ENCODE peak calls at places on chromosomes 13 and 19, in nine cellular contexts. One of them, this sample, is unnamed.

GRCh38 chr13:51844862-51845573 is at the start of gene TMEM272:
- DNase-seq in breast epithelium: no peak
- DNase-seq in IMR-90: peak
- DNase-seq in brain microvascular endothelial cell: peak
- DNase-seq in CD8-positive, alpha-beta T cell: peak
- DNase-seq in esophagus muscularis mucosa: no peak
- DNase-seq in pancreas: peak
- DNase-seq in uterus: peak
- DNase-seq in Peyer's patch: peak
- DNase-seq in this sample: peak

GRCh38 chr13:75666646-75667351 is 30.7 kb downstream of the LMO7 start:
- DNase-seq in breast epithelium: no peak
- DNase-seq in IMR-90: peak
- DNase-seq in brain microvascular endothelial cell: peak
- DNase-seq in CD8-positive, alpha-beta T cell: no peak
- DNase-seq in esophagus muscularis mucosa: no peak
- DNase-seq in pancreas: no peak
- DNase-seq in uterus: no peak
- DNase-seq in Peyer's patch: no peak
- DNase-seq in this sample: no peak

GRCh38 chr19:28633223-28634030 is 579.5 kb downstream of the UQCRFS1 start:
- DNase-seq in breast epithelium: no peak
- DNase-seq in IMR-90: peak
- DNase-seq in brain microvascular endothelial cell: peak
- DNase-seq in CD8-positive, alpha-beta T cell: peak
- DNase-seq in esophagus muscularis mucosa: peak
- DNase-seq in pancreas: peak
- DNase-seq in uterus: no peak
- DNase-seq in Peyer's patch: no peak
- DNase-seq in this sample: peak

GRCh38 chr19:4337906-4338440 is 654 bp downstream of the STAP2 start:
- DNase-seq in breast epithelium: no peak
- DNase-seq in IMR-90: no peak
- DNase-seq in brain microvascular endothelial cell: no peak
- DNase-seq in CD8-positive, alpha-beta T cell: no peak
- DNase-seq in esophagus muscularis mucosa: no peak
- DNase-seq in pancreas: no peak
- DNase-seq in uterus: no peak
- DNase-seq in Peyer's patch: no peak
- DNase-seq in this sample: no peak

GRCh38 chr13:51829236-51829899 is 15.6 kb downstream of the TMEM272 start:
- DNase-seq in breast epithelium: no peak
- DNase-seq in IMR-90: no peak
- DNase-seq in brain microvascular endothelial cell: no peak
- DNase-seq in CD8-positive, alpha-beta T cell: no peak
- DNase-seq in esophagus muscularis mucosa: no peak
- DNase-seq in pancreas: no peak
- DNase-seq in uterus: no peak
- DNase-seq in Peyer's patch: no peak
- DNase-seq in this sample: no peak

GRCh38 chr13:114049626-114050101 is 75.8 kb upstream of the C13orf46 start:
- DNase-seq in breast epithelium: no peak
- DNase-seq in IMR-90: no peak
- DNase-seq in brain microvascular endothelial cell: no peak
- DNase-seq in CD8-positive, alpha-beta T cell: no peak
- DNase-seq in esophagus muscularis mucosa: no peak
- DNase-seq in pancreas: no peak
- DNase-seq in uterus: no peak
- DNase-seq in Peyer's patch: no peak
- DNase-seq in this sample: no peak

GRCh38 chr19:40433391-40434216 is 7.8 kb upstream of the SERTAD1 start:
- DNase-seq in breast epithelium: peak
- DNase-seq in IMR-90: peak
- DNase-seq in brain microvascular endothelial cell: peak
- DNase-seq in CD8-positive, alpha-beta T cell: peak
- DNase-seq in esophagus muscularis mucosa: no peak
- DNase-seq in pancreas: peak
- DNase-seq in uterus: peak
- DNase-seq in Peyer's patch: peak
- DNase-seq in this sample: peak

GRCh38 chr13:70408865-70409264 is 300.6 kb upstream of the KLHL1 start:
- DNase-seq in breast epithelium: no peak
- DNase-seq in IMR-90: no peak
- DNase-seq in brain microvascular endothelial cell: no peak
- DNase-seq in CD8-positive, alpha-beta T cell: no peak
- DNase-seq in esophagus muscularis mucosa: no peak
- DNase-seq in pancreas: no peak
- DNase-seq in uterus: no peak
- DNase-seq in Peyer's patch: no peak
- DNase-seq in this sample: no peak

GRCh38 chr13:76538004-76538403 is 348.2 kb downstream of the KCTD12 start:
- DNase-seq in breast epithelium: no peak
- DNase-seq in IMR-90: no peak
- DNase-seq in brain microvascular endothelial cell: no peak
- DNase-seq in CD8-positive, alpha-beta T cell: no peak
- DNase-seq in esophagus muscularis mucosa: no peak
- DNase-seq in pancreas: no peak
- DNase-seq in uterus: no peak
- DNase-seq in Peyer's patch: no peak
- DNase-seq in this sample: no peak

GRCh38 chr19:17209126-17210036 is 5.8 kb upstream of the USE1 start:
- DNase-seq in breast epithelium: no peak
- DNase-seq in IMR-90: peak
- DNase-seq in brain microvascular endothelial cell: no peak
- DNase-seq in CD8-positive, alpha-beta T cell: no peak
- DNase-seq in esophagus muscularis mucosa: no peak
- DNase-seq in pancreas: no peak
- DNase-seq in uterus: no peak
- DNase-seq in Peyer's patch: peak
- DNase-seq in this sample: no peak

GRCh38 chr19:49084206-49085019 is 838 bp upstream of the SNRNP70 start:
- DNase-seq in breast epithelium: no peak
- DNase-seq in IMR-90: no peak
- DNase-seq in brain microvascular endothelial cell: no peak
- DNase-seq in CD8-positive, alpha-beta T cell: no peak
- DNase-seq in esophagus muscularis mucosa: no peak
- DNase-seq in pancreas: no peak
- DNase-seq in uterus: no peak
- DNase-seq in Peyer's patch: no peak
- DNase-seq in this sample: no peak

GRCh38 chr19:51124216-51124615 is 490 bp upstream of the SIGLEC9 start:
- DNase-seq in breast epithelium: no peak
- DNase-seq in IMR-90: no peak
- DNase-seq in brain microvascular endothelial cell: no peak
- DNase-seq in CD8-positive, alpha-beta T cell: no peak
- DNase-seq in esophagus muscularis mucosa: no peak
- DNase-seq in pancreas: no peak
- DNase-seq in uterus: no peak
- DNase-seq in Peyer's patch: no peak
- DNase-seq in this sample: no peak

GRCh38 chr19:34366670-34367423 is 1.9 kb downstream of the GPI start:
- DNase-seq in breast epithelium: no peak
- DNase-seq in IMR-90: peak
- DNase-seq in brain microvascular endothelial cell: peak
- DNase-seq in CD8-positive, alpha-beta T cell: no peak
- DNase-seq in esophagus muscularis mucosa: no peak
- DNase-seq in pancreas: no peak
- DNase-seq in uterus: no peak
- DNase-seq in Peyer's patch: no peak
- DNase-seq in this sample: no peak

GRCh38 chr19:58386576-58387337 is at the start of gene RPS5:
- DNase-seq in breast epithelium: peak
- DNase-seq in IMR-90: peak
- DNase-seq in brain microvascular endothelial cell: peak
- DNase-seq in CD8-positive, alpha-beta T cell: peak
- DNase-seq in esophagus muscularis mucosa: peak
- DNase-seq in pancreas: peak
- DNase-seq in uterus: peak
- DNase-seq in Peyer's patch: peak
- DNase-seq in this sample: peak

GRCh38 chr13:76387561-76387960 is 498.6 kb downstream of the KCTD12 start:
- DNase-seq in breast epithelium: no peak
- DNase-seq in IMR-90: no peak
- DNase-seq in brain microvascular endothelial cell: no peak
- DNase-seq in CD8-positive, alpha-beta T cell: no peak
- DNase-seq in esophagus muscularis mucosa: no peak
- DNase-seq in pancreas: no peak
- DNase-seq in uterus: no peak
- DNase-seq in Peyer's patch: no peak
- DNase-seq in this sample: no peak

DNA sequence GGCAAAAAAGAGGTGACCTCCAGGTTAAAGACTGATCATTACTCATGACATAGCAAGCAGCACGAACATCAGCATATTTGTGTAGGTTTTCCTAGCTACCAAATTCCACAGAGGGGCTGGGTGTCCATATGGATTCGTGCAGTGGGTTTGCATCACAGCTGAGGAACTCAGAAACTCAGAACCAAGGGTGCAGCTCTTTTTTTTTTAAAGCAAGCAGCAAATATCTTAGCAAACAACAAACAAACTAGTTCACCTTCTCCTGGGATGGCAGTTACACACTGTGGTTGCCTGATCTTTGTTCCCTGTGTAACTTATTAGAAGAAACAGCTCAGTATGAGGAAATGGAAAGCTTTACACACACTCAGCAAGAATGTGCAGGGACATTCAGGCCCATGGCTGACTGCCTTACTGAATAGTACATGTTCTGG is 4.1 kb downstream of the NDFIP2 start:
- DNase-seq in breast epithelium: no peak
- DNase-seq in IMR-90: peak
- DNase-seq in brain microvascular endothelial cell: peak
- DNase-seq in CD8-positive, alpha-beta T cell: no peak
- DNase-seq in esophagus muscularis mucosa: no peak
- DNase-seq in pancreas: peak
- DNase-seq in uterus: no peak
- DNase-seq in Peyer's patch: no peak
- DNase-seq in this sample: no peak
- H3K4me3 ChIP-seq in breast epithelium: no peak
- H3K4me3 ChIP-seq in IMR-90: no peak
- H3K4me3 ChIP-seq in brain microvascular endothelial cell: no peak
- H3K4me3 ChIP-seq in CD8-positive, alpha-beta T cell: no peak
- H3K4me3 ChIP-seq in esophagus muscularis mucosa: no peak
- H3K4me3 ChIP-seq in pancreas: no peak
- H3K4me3 ChIP-seq in uterus: no peak
- H3K4me3 ChIP-seq in Peyer's patch: peak
- H3K4me3 ChIP-seq in this sample: no peak

GRCh38 chr19:7636691-7637373 is at the start of gene STXBP2:
- DNase-seq in breast epithelium: peak
- DNase-seq in IMR-90: no peak
- DNase-seq in brain microvascular endothelial cell: no peak
- DNase-seq in CD8-positive, alpha-beta T cell: peak
- DNase-seq in esophagus muscularis mucosa: no peak
- DNase-seq in pancreas: peak
- DNase-seq in uterus: peak
- DNase-seq in Peyer's patch: peak
- DNase-seq in this sample: peak
- H3K27ac ChIP-seq in breast epithelium: peak
- H3K27ac ChIP-seq in IMR-90: no peak
- H3K27ac ChIP-seq in brain microvascular endothelial cell: no peak
- H3K27ac ChIP-seq in CD8-positive, alpha-beta T cell: peak
- H3K27ac ChIP-seq in esophagus muscularis mucosa: peak
- H3K27ac ChIP-seq in pancreas: peak
- H3K27ac ChIP-seq in uterus: no peak
- H3K27ac ChIP-seq in Peyer's patch: peak
- H3K27ac ChIP-seq in this sample: no peak

DNA sequence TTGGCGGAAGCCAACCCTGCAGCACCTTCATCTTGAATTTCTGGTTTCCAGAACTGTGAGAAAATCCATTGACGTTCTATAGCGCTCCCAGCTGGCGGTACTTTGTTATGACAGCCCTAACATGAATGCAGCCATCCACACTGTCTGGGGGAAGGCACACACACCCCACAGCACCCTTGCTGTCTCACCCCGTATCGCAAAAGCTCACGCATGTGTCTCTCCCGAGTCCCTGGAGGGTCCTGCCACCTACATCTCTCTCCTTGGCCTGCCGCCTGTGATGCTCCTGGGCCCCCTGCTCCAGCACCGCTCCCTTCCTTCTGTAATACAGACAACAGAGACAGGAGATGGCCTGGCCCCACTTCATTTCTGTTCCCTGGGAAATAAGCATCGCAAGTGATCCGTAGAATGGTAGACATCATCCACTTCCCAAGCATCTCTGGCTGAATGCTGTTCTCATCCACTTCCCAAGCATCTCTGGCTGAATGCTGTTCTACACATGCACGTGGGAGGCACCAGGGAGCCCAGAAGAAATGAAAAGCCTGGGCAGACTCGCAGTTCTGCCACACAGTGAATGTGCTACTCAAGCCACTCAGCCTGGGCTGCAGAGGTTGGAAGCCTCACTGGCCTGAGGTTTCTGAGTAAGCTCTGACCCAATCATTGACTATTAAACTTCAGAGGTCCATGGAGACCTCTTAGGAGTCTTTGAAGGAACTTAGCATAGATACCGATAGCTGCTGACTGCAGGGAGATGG is 29.6 kb downstream of the EPN1 start:
- DNase-seq in breast epithelium: no peak
- DNase-seq in IMR-90: no peak
- DNase-seq in brain microvascular endothelial cell: no peak
- DNase-seq in CD8-positive, alpha-beta T cell: no peak
- DNase-seq in esophagus muscularis mucosa: no peak
- DNase-seq in pancreas: no peak
- DNase-seq in uterus: no peak
- DNase-seq in Peyer's patch: no peak
- DNase-seq in this sample: no peak
- TF ChIP-seq CTCF in breast epithelium: no peak
- TF ChIP-seq CTCF in IMR-90: no peak
- TF ChIP-seq CTCF in brain microvascular endothelial cell: no peak
- TF ChIP-seq CTCF in CD8-positive, alpha-beta T cell: no peak
- TF ChIP-seq CTCF in esophagus muscularis mucosa: no peak
- TF ChIP-seq CTCF in pancreas: no peak
- TF ChIP-seq CTCF in uterus: no peak
- TF ChIP-seq CTCF in Peyer's patch: no peak
- TF ChIP-seq CTCF in this sample: no peak

GRCh38 chr13:112998506-112999280 is 29.7 kb downstream of the MCF2L start:
- DNase-seq in breast epithelium: no peak
- DNase-seq in IMR-90: no peak
- DNase-seq in brain microvascular endothelial cell: no peak
- DNase-seq in CD8-positive, alpha-beta T cell: no peak
- DNase-seq in esophagus muscularis mucosa: no peak
- DNase-seq in pancreas: no peak
- DNase-seq in uterus: no peak
- DNase-seq in Peyer's patch: no peak
- DNase-seq in this sample: no peak

GRCh38 chr13:113002206-113002821 is 33.3 kb downstream of the MCF2L start:
- DNase-seq in breast epithelium: no peak
- DNase-seq in IMR-90: no peak
- DNase-seq in brain microvascular endothelial cell: no peak
- DNase-seq in CD8-positive, alpha-beta T cell: no peak
- DNase-seq in esophagus muscularis mucosa: no peak
- DNase-seq in pancreas: peak
- DNase-seq in uterus: no peak
- DNase-seq in Peyer's patch: no peak
- DNase-seq in this sample: no peak

GRCh38 chr13:113001251-113002140 is 32.5 kb downstream of the MCF2L start:
- DNase-seq in breast epithelium: peak
- DNase-seq in IMR-90: peak
- DNase-seq in brain microvascular endothelial cell: peak
- DNase-seq in CD8-positive, alpha-beta T cell: no peak
- DNase-seq in esophagus muscularis mucosa: no peak
- DNase-seq in pancreas: peak
- DNase-seq in uterus: no peak
- DNase-seq in Peyer's patch: no peak
- DNase-seq in this sample: peak

GRCh38 chr13:112999414-113000177 is 30.6 kb downstream of the MCF2L start:
- DNase-seq in breast epithelium: no peak
- DNase-seq in IMR-90: no peak
- DNase-seq in brain microvascular endothelial cell: no peak
- DNase-seq in CD8-positive, alpha-beta T cell: no peak
- DNase-seq in esophagus muscularis mucosa: no peak
- DNase-seq in pancreas: no peak
- DNase-seq in uterus: no peak
- DNase-seq in Peyer's patch: no peak
- DNase-seq in this sample: no peak

GRCh38 chr13:113000575-113000974 is 31.6 kb downstream of the MCF2L start:
- DNase-seq in breast epithelium: no peak
- DNase-seq in IMR-90: no peak
- DNase-seq in brain microvascular endothelial cell: no peak
- DNase-seq in CD8-positive, alpha-beta T cell: no peak
- DNase-seq in esophagus muscularis mucosa: no peak
- DNase-seq in pancreas: no peak
- DNase-seq in uterus: no peak
- DNase-seq in Peyer's patch: no peak
- DNase-seq in this sample: no peak
- H3K4me3 ChIP-seq in breast epithelium: no peak
- H3K4me3 ChIP-seq in IMR-90: no peak
- H3K4me3 ChIP-seq in brain microvascular endothelial cell: no peak
- H3K4me3 ChIP-seq in CD8-positive, alpha-beta T cell: no peak
- H3K4me3 ChIP-seq in esophagus muscularis mucosa: no peak
- H3K4me3 ChIP-seq in pancreas: no peak
- H3K4me3 ChIP-seq in uterus: no peak
- H3K4me3 ChIP-seq in Peyer's patch: no peak
- H3K4me3 ChIP-seq in this sample: no peak

This sample was measured in lung.